ENCODE peak calls at places on chromosomes 4 and X, in ten cellular contexts. X, S, Q, H, Z, I, P, D, K and A are unnamed samples.

GRCh38 chr4:59818656-59819055 is 1381.5 kb upstream of the ADGRL3 start:
- DNase-seq in H (peak; percentile 46), Z (no peak), D (no peak), I (no peak), S (peak; percentile 12), X (peak; percentile 23), P (peak; percentile 5), K (no peak), Q (no peak), A (no peak)

GRCh38 chr4:166323250-166323649 is 450.2 kb downstream of the TLL1 start:
- DNase-seq in D (no peak), K (no peak), I (no peak), Q (no peak), X (no peak), S (no peak), Z (no peak), H (no peak), P (no peak), A (no peak)

GRCh38 chr4:126405369-126405982 is 1090.7 kb downstream of the FAT4 start:
- DNase-seq in K (no peak), P (peak; percentile 10), I (peak; percentile 68), X (peak; percentile 24), H (no peak), Q (no peak), S (peak; percentile 26), D (no peak), Z (no peak), A (no peak)

GRCh38 chr4:1109898-1110506 is 3.4 kb downstream of the RNF212 start:
- DNase-seq in Z (no peak), X (no peak), S (no peak), Q (peak; percentile 56), P (no peak), I (no peak), D (no peak), K (no peak), H (no peak), A (no peak)

GRCh38 chr4:110540606-110541440 is 64.9 kb downstream of the ENPEP start:
- DNase-seq in X (peak; percentile 91), H (peak; percentile 90), K (no peak), D (no peak), Z (no peak), I (no peak), S (peak; percentile 94), Q (no peak), P (peak; percentile 88), A (peak; percentile 93)

GRCh38 chr4:166282081-166282770 is 409.2 kb downstream of the TLL1 start:
- DNase-seq in Z (no peak), X (no peak), P (no peak), K (no peak), I (no peak), H (peak; percentile 65), Q (no peak), S (no peak), D (no peak), A (no peak)

GRCh38 chr4:157804986-157805385 is 367.8 kb downstream of the GASK1B start:
- DNase-seq in H (peak; percentile 23), Q (peak; percentile 48), Z (no peak), K (no peak), X (peak; percentile 13), D (no peak), I (peak; percentile 48), S (peak; percentile 19), P (peak; percentile 6), A (no peak)

GRCh38 chr4:168831585-168831918 is 178.5 kb downstream of the CBR4 start:
- DNase-seq in Z (no peak), S (no peak), K (no peak), X (no peak), Q (no peak), H (no peak), I (no peak), P (no peak), D (no peak), A (no peak)

GRCh38 chrX:115260330-115260729 is 26.4 kb upstream of the LRCH2 start:
- DNase-seq in S (no peak), I (no peak), P (peak; percentile 36), H (peak; percentile 15), D (no peak), K (no peak), Q (peak; percentile 10), X (peak; percentile 50), Z (no peak), A (no peak)

GRCh38 chrX:71253253-71254091 is 468 bp downstream of the ZMYM3 start:
- DNase-seq in Q (peak; percentile 60), K (no peak), H (peak; percentile 51), D (peak; percentile 72), P (peak; percentile 18), X (peak; percentile 36), I (peak; percentile 55), S (peak; percentile 58), Z (peak; percentile 3), A (no peak)

GRCh38 chr4:143358923-143359694 is 22.4 kb downstream of the GAB1 start:
- DNase-seq in D (no peak), I (no peak), X (peak; percentile 69), Z (peak; percentile 91), S (peak; percentile 96), K (peak; percentile 67), P (peak; percentile 60), Q (peak; percentile 80), H (peak; percentile 91), A (peak; percentile 78)

GRCh38 chr4:143352052-143352451 is 15.4 kb downstream of the GAB1 start:
- DNase-seq in K (no peak), D (no peak), I (no peak), S (peak; percentile 92), X (peak; percentile 49), Z (no peak), Q (no peak), P (peak; percentile 36), H (peak; percentile 86), A (no peak)

DNA sequence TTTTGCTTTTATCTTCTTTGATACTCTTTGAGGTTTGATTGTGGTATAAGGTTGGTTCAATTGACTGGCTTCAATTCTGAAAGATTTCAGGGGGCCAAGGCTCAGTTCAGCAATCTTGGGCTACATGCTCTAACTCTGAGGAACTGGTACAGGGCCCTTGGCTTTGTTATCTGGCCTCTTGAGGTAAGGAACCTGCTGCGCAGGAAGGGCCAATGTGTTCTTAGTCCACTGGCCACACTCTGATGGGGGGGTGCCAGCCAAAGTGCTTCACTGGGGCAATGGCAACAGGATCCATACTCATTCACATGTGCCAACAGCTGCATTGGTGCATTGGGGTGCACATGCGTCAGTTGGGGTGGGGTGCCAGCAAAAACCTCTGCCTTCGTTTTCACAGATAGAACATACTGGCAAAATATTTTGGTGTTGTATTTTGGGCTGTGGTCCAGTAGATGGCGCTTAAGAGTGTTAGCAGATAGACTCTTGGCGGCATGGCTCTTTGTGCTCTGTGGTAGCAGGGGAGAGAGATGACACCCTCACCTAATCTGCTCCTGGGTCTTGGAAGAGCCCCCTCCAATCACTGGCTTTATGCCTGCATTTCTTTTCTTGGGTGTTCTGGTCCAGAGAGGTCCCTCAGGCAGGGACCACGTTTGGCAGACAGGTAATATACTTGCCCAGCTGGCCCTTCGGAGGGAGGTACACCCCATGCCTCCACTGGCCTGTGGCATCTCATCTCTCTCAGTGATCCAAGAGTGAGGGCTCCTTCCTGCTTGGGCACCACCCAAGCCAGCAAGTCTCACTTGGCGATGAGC is 42.9 kb downstream of the NDST3 start:
- DNase-seq in X (peak; percentile 0), D (peak; percentile 19), S (peak; percentile 24), I (peak; percentile 87), P (peak; percentile 2), H (peak; percentile 46), Z (no peak), K (no peak), Q (peak; percentile 30), A (peak; percentile 22)
- TF ChIP-seq CTCF in X (peak; percentile 62), D (no peak), S (peak; percentile 72), I (peak; percentile 72), P (peak; percentile 41), H (peak; percentile 61), Z (no peak), K (no peak), Q (peak; percentile 34), A (peak; percentile 59)

GRCh38 chrX:154370882-154371770 is 3.3 kb downstream of the FLNA start:
- DNase-seq in S (peak; percentile 91), Z (peak; percentile 90), X (peak; percentile 89), I (peak; percentile 92), P (peak; percentile 75), H (peak; percentile 93), D (peak; percentile 96), K (peak; percentile 93), Q (peak; percentile 94), A (peak; percentile 80)
- H3K27ac ChIP-seq in S (peak overlapping the region; percentile 91), Z (peak overlapping the region; percentile 87), X (peak overlapping the region; percentile 91), I (peak overlapping the region; percentile 81), P (peak overlapping the region; percentile 82), H (peak overlapping the region; percentile 97), D (peak overlapping the region; percentile 71), K (peak overlapping the region; percentile 85), Q (peak overlapping the region; percentile 100), A (no peak overlapping the region)

DNA sequence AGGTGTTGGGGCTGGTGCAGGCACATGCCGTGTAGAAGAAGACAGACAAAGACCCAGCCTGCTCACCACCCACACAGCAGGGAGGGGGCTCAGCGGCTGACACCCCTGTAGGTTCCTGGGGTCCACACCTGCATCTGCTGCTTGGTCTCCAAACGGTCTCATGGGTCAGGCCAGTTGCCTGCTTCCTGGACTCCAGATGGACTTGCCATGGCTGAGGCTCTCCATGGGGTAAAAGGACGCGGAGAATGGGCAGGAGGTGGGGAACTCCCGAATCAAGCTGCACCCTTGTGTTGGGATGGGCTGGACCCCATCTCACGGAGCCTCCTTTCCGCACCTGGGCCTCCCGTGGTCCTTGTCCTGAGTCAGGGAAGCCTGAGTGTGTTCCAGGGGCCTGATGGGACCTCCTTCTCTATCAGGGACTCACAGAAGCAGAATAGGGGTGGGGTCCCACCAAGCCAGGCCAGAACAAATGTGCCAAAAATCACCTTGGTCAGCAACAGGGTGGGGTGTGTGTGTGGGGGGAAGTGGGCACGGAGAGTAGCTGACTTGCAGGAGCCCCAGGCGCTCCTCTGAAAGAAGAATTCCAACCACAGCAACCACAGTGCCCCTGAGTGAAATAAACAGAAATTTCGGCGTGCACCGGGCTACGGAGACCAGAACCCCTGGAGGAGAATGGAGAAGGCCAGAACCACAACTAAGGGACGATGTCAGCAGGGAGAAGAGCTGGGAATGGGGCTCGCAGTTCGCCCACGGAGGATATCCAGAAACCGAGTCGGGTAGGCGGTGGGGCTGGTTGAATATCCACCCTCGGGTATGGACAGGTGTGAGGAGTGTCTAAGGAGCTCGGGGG is 11.8 kb upstream of the ASMTL start:
- DNase-seq in P (no peak), D (no peak), X (no peak), H (no peak), S (no peak), Z (no peak), I (no peak), Q (no peak), K (peak; percentile 23), A (no peak)
- H3K4me1 ChIP-seq in P (peaks cover 10% of the 10 kb centered on the region), D (no peaks in the 10 kb centered on the region), X (no peaks in the 10 kb centered on the region), H (peaks cover 7% of the 10 kb centered on the region), S (peaks cover 12% of the 10 kb centered on the region), Z (no peaks in the 10 kb centered on the region), I (no peaks in the 10 kb centered on the region), Q (no peaks in the 10 kb centered on the region), K (no peaks in the 10 kb centered on the region), A (no peaks in the 10 kb centered on the region)

GRCh38 chr4:106691749-106692148 is 323.2 kb upstream of the GIMD1 start:
- DNase-seq in P (no peak), H (no peak), D (no peak), X (no peak), S (peak; percentile 33), K (no peak), Z (no peak), Q (no peak), I (peak; percentile 53), A (no peak)
- TF ChIP-seq CTCF in P (peak; percentile 14), H (peak; percentile 28), D (no peak), X (no peak), S (no peak), K (no peak), Z (no peak), Q (peak; percentile 19), I (peak; percentile 59), A (peak; percentile 18)